ENCODE peak calls at places on chromosome 9, in seven cellular contexts. X is ovary; R is SJSA1; G is CD4-positive, CD25-positive, alpha-beta regulatory T cell; I is IMR-90; S is CD4-positive, alpha-beta memory T cell; A is aorta. K is an unnamed sample. For H3K4me1 and H3K27me3, the result is how much of the 10 kb centered on the place peaks cover.

GRCh38 chr9:124334568-124335319 is 77.0 kb downstream of the NEK6 start:
- DNase-seq in X (no peak), R (no peak), G (no peak), I (no peak), S (no peak), A (no peak), K (no peak)

GRCh38 chr9:4740623-4741364 is at the start of gene AK3:
- DNase-seq in X (peak), R (peak), G (peak), I (peak), S (peak), A (peak), K (peak)

GRCh38 chr9:33472171-33472920 is 1.4 kb downstream of the NOL6 start:
- DNase-seq in X (no peak), R (no peak), G (no peak), I (no peak), S (no peak), A (peak), K (no peak)

GRCh38 chr9:19408316-19408692 is 505 bp upstream of the ACER2 start:
- DNase-seq in X (no peak), R (no peak), G (no peak), I (no peak), S (no peak), A (peak), K (peak)

GRCh38 chr9:105191508-105192118 is 52.8 kb upstream of the SLC44A1 start:
- DNase-seq in X (no peak), R (no peak), G (no peak), I (no peak), S (no peak), A (no peak), K (no peak)

GRCh38 chr9:93644397-93645088 is 68.2 kb downstream of the PHF2 start:
- DNase-seq in X (peak), R (no peak), G (no peak), I (no peak), S (no peak), A (peak), K (no peak)

GRCh38 chr9:70079364-70080103 is 35.9 kb downstream of the MAMDC2 start:
- DNase-seq in X (no peak), R (peak), G (no peak), I (peak), S (no peak), A (no peak), K (no peak)

GRCh38 chr9:94611638-94612068 is 18.0 kb upstream of the FBP2 start:
- DNase-seq in X (no peak), R (no peak), G (no peak), I (no peak), S (peak), A (no peak), K (no peak)

GRCh38 chr9:82488702-82489578 is 500.4 kb downstream of the SPATA31D1 start:
- DNase-seq in X (no peak), R (peak), G (no peak), I (peak), S (no peak), A (no peak), K (no peak)

GRCh38 chr9:89466451-89467277 is 31.2 kb downstream of the SEMA4D start:
- DNase-seq in X (no peak), R (no peak), G (no peak), I (no peak), S (no peak), A (no peak), K (no peak)

GRCh38 chr9:91946825-91947224 is 3.2 kb downstream of the ROR2 start:
- DNase-seq in X (no peak), R (no peak), G (no peak), I (peak), S (no peak), A (no peak), K (no peak)

GRCh38 chr9:105842023-105842644 is 147.8 kb downstream of the TMEM38B start:
- DNase-seq in X (no peak), R (peak), G (no peak), I (peak), S (peak), A (no peak), K (no peak)

GRCh38 chr9:73810585-73811215 is 659.0 kb downstream of the ANXA1 start:
- DNase-seq in X (no peak), R (no peak), G (no peak), I (no peak), S (no peak), A (no peak), K (no peak)

GRCh38 chr9:4987996-4988421 is 2.9 kb downstream of the JAK2 start:
- DNase-seq in X (peak), R (peak), G (peak), I (peak), S (peak), A (no peak), K (peak)

GRCh38 chr9:131270171-131271015 is 5.9 kb downstream of the FAM78A start:
- DNase-seq in X (no peak), R (no peak), G (peak), I (no peak), S (peak), A (peak), K (peak)

GRCh38 chr9:95133351-95133724 is 184.2 kb downstream of the FANCC start:
- DNase-seq in X (no peak), R (no peak), G (no peak), I (peak), S (no peak), A (no peak), K (no peak)

GRCh38 chr9:92763721-92764380 is 782 bp downstream of the BICD2 start:
- DNase-seq in X (peak), R (peak), G (peak), I (no peak), S (peak), A (peak), K (no peak)

GRCh38 chr9:75229605-75230332 is 141.5 kb downstream of the OSTF1 start:
- DNase-seq in X (no peak), R (no peak), G (no peak), I (no peak), S (no peak), A (peak), K (no peak)

GRCh38 chr9:106632621-106633020 is 230.3 kb upstream of the ZNF462 start:
- DNase-seq in X (no peak), R (no peak), G (no peak), I (no peak), S (no peak), A (no peak), K (no peak)

GRCh38 chr9:77598510-77598909 is 49.6 kb downstream of the GNA14 start:
- DNase-seq in X (peak), R (no peak), G (no peak), I (peak), S (no peak), A (no peak), K (no peak)

GRCh38 chr9:14573319-14573718 is 119.9 kb downstream of the ZDHHC21 start:
- DNase-seq in X (no peak), R (no peak), G (no peak), I (no peak), S (no peak), A (no peak), K (no peak)

GRCh38 chr9:6715755-6716643 is 41.8 kb upstream of the KDM4C start:
- DNase-seq in X (peak), R (no peak), G (peak), I (no peak), S (peak), A (peak), K (peak)

GRCh38 chr9:81028504-81028903 is 660.8 kb downstream of the TLE1 start:
- DNase-seq in X (no peak), R (peak), G (no peak), I (peak), S (no peak), A (no peak), K (no peak)

GRCh38 chr9:103625161-103625804 is 468.8 kb upstream of the SMC2 start:
- DNase-seq in X (no peak), R (no peak), G (no peak), I (no peak), S (no peak), A (no peak), K (no peak)

GRCh38 chr9:6428940-6429889 is 16.2 kb downstream of the UHRF2 start:
- DNase-seq in X (no peak), R (no peak), G (peak), I (no peak), S (peak), A (no peak), K (peak)

GRCh38 chr9:108727580-108728056 is 128.2 kb downstream of the ACTL7B start:
- DNase-seq in X (no peak), R (no peak), G (no peak), I (no peak), S (no peak), A (peak), K (no peak)

GRCh38 chr9:89743576-89744254 is 138.9 kb downstream of the GADD45G start:
- DNase-seq in X (no peak), R (no peak), G (peak), I (no peak), S (peak), A (no peak), K (peak)

GRCh38 chr9:18610956-18611355 is 137.0 kb downstream of the ADAMTSL1 start:
- DNase-seq in X (no peak), R (no peak), G (no peak), I (peak), S (no peak), A (no peak), K (no peak)

GRCh38 chr9:109976328-109976702 is 196.3 kb downstream of the PALM2AKAP2 start:
- DNase-seq in X (no peak), R (no peak), G (no peak), I (no peak), S (no peak), A (no peak), K (no peak)

GRCh38 chr9:130701059-130702022 is 7.8 kb downstream of the EXOSC2 start:
- DNase-seq in X (peak), R (peak), G (peak), I (peak), S (peak), A (peak), K (peak)

GRCh38 chr9:89522261-89522978 is 24.5 kb upstream of the SEMA4D start:
- DNase-seq in X (no peak), R (no peak), G (peak), I (no peak), S (peak), A (no peak), K (peak)

GRCh38 chr9:112404367-112404979 is 24.6 kb downstream of the HSDL2 start:
- DNase-seq in X (peak), R (no peak), G (no peak), I (peak), S (no peak), A (no peak), K (no peak)

GRCh38 chr9:74726581-74726980 is 161.1 kb downstream of the TRPM6 start:
- DNase-seq in X (no peak), R (no peak), G (no peak), I (no peak), S (no peak), A (no peak), K (no peak)

GRCh38 chr9:93254806-93255519 is 71.0 kb downstream of the WNK2 start:
- DNase-seq in X (no peak), R (no peak), G (no peak), I (no peak), S (no peak), A (peak), K (peak)

GRCh38 chr9:17191095-17191494 is 56.3 kb downstream of the CNTLN start:
- DNase-seq in X (no peak), R (peak), G (no peak), I (peak), S (no peak), A (no peak), K (no peak)

GRCh38 chr9:91560301-91560700 is 136.7 kb upstream of the NFIL3 start:
- DNase-seq in X (no peak), R (peak), G (no peak), I (peak), S (no peak), A (no peak), K (no peak)

GRCh38 chr9:125648294-125648693 is 58.7 kb downstream of the MAPKAP1 start:
- DNase-seq in X (no peak), R (no peak), G (no peak), I (no peak), S (no peak), A (no peak), K (no peak)
- H3K4me1 ChIP-seq in X (under half), R (under half), G (under half), I (under half), S (under half), A (under half), K (under half)

GRCh38 chr9:121567142-121568100 is 67.8 kb upstream of the GGTA1 start:
- DNase-seq in X (no peak), R (no peak), G (no peak), I (peak), S (no peak), A (peak), K (no peak)
- H3K27me3 ChIP-seq in X (under half), R (under half), G (under half), I (under half), S (under half), A (under half), K (under half)

GRCh38 chr9:34633166-34633565 is 4.3 kb upstream of the ARID3C start:
- DNase-seq in X (no peak), R (no peak), G (no peak), I (no peak), S (no peak), A (no peak), K (no peak)

GRCh38 chr9:34627716-34628655 is 880 bp downstream of the ARID3C start:
- DNase-seq in X (no peak), R (no peak), G (no peak), I (no peak), S (no peak), A (no peak), K (no peak)

GRCh38 chr9:34628656-34629491 is at the start of gene ARID3C:
- DNase-seq in X (no peak), R (no peak), G (no peak), I (no peak), S (peak), A (no peak), K (no peak)

GRCh38 chr9:34630402-34631154 is 1.7 kb upstream of the ARID3C start:
- DNase-seq in X (no peak), R (no peak), G (no peak), I (no peak), S (no peak), A (no peak), K (no peak)

GRCh38 chr9:34629492-34629809 is 585 bp upstream of the ARID3C start:
- DNase-seq in X (no peak), R (no peak), G (no peak), I (no peak), S (no peak), A (no peak), K (no peak)
- H3K4me3 ChIP-seq in X (no peak), R (no peak), G (no peak), I (no peak), S (peak), A (no peak), K (peak)

DNA sequence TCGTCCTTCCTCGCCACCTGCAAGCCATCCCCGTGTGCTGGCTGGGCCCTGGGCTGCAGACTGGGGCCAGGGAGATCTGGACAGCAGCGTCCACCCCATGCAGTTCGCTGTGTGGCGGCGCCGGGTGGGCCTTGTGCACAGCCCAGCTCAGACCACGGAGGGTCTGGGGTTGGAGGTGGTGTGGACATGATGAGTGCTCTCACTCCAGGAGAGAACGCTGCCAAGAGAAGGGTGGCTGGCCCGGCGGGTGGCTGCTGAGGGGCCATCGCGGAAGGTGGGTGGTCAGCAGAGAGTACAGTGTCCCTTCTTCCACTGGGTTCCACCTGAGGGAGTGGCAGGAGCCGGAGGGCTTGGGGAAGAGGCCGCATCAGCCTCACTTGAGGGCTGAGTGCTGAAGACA is 44.4 kb downstream of the RXRA start:
- DNase-seq in X (no peak), R (no peak), G (no peak), I (no peak), S (no peak), A (no peak), K (no peak)
- H3K4me1 ChIP-seq in X (half or more), R (half or more), G (under half), I (under half), S (under half), A (under half), K (under half)

GRCh38 chr9:127755558-127756060 is 20.5 kb upstream of the TOR2A start:
- DNase-seq in X (no peak), R (no peak), G (no peak), I (no peak), S (no peak), A (no peak), K (no peak)

GRCh38 chr9:127754761-127755557 is 19.9 kb upstream of the TOR2A start:
- DNase-seq in X (no peak), R (no peak), G (no peak), I (no peak), S (no peak), A (no peak), K (no peak)

GRCh38 chr9:127753148-127753547 is 18.1 kb upstream of the TOR2A start:
- DNase-seq in X (no peak), R (no peak), G (no peak), I (no peak), S (no peak), A (no peak), K (no peak)

GRCh38 chr9:127753556-127753955 is 18.5 kb upstream of the TOR2A start:
- DNase-seq in X (no peak), R (no peak), G (no peak), I (no peak), S (no peak), A (no peak), K (no peak)

DNA sequence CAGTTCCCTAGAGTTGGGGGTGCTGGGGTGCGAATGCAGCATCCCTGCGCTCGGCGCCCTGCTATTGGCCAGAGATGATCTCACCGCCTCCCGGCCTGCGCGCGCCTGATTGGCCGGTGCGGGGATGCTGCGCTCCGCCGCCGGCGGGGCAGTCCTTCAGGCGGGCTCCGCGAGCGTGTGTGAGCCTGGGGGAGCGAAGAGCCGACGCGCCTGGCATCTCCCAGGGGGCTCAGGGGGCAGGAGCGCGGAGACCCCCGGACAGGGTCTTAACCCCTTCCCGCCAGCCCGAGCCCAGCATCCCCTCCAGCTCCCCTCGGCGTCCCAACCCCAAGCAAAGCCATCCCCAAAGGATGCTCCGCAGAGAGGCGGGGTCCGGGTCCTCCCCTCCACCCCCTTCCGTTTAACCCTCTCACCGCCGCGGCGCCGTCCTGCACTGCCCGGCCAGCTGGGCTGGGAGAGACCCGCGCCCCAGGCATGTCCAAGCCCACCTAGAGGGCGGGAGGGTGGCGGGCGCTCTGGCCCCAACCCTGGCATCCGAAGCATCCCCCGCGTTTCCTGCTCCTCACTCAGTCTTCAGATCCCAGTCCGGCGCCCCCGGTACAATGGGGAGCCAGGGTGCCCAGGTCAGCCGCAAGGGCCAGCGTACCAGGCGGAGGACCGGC is 19.1 kb upstream of the TOR2A start:
- DNase-seq in X (no peak), R (no peak), G (no peak), I (no peak), S (no peak), A (no peak), K (no peak)
- H3K27me3 ChIP-seq in X (under half), R (under half), G (under half), I (half or more), S (under half), A (under half), K (under half)

DNA sequence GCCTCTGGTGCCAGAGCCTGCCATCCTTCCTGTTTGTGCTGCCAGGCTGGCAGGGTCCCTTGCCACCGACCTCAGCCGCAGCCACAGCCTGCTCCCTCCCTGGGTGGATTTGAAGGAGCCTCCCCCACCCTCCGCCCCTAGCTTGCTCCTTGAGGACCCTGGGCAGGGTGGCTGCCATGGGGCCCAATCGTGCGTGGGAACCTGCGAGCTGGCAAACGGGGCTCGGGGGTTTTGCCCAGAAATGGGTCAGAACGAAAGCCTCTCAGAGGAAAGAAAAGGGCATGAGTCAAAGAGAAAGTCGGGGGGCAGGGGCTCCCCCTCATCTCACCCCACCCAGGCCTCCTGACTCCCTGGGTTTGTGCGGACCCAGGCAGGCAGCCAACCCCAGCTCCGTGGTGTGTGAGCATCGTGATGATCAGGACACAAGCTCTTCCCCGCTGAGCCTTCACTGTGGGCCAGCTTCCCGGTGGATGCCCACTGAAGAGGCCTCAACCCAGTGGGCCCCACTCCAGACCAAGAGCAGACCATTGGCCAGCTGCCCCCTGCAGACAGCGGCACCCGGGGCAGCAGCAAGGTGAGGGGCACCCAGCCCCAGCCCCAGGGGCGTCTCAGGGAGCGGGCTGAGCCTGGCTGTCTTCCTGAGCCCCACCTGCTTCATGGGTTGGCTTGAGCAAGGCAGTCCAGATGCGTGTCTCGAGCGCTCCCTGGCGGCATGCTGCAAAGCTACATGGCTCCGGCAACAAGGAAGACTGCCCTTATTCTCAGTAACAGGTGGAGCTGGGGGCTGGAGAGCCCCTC is 3.0 kb upstream of the FUT7 start:
- DNase-seq in X (peak), R (peak), G (peak), I (peak), S (peak), A (peak), K (peak)
- H3K4me3 ChIP-seq in X (no peak), R (no peak), G (peak), I (no peak), S (peak), A (no peak), K (peak)

GRCh38 chr9:133369923-133370322 is 5.9 kb downstream of the SURF4 start:
- DNase-seq in X (no peak), R (no peak), G (no peak), I (no peak), S (no peak), A (no peak), K (no peak)

GRCh38 chr9:133374612-133375115 is 1.2 kb downstream of the SURF4 start:
- DNase-seq in X (no peak), R (peak), G (peak), I (peak), S (peak), A (no peak), K (peak)

GRCh38 chr9:133370680-133371079 is 5.2 kb downstream of the SURF4 start:
- DNase-seq in X (no peak), R (no peak), G (peak), I (no peak), S (peak), A (no peak), K (peak)

GRCh38 chr9:133371261-133371711 is 4.6 kb downstream of the SURF4 start:
- DNase-seq in X (no peak), R (no peak), G (peak), I (no peak), S (peak), A (no peak), K (peak)

DNA sequence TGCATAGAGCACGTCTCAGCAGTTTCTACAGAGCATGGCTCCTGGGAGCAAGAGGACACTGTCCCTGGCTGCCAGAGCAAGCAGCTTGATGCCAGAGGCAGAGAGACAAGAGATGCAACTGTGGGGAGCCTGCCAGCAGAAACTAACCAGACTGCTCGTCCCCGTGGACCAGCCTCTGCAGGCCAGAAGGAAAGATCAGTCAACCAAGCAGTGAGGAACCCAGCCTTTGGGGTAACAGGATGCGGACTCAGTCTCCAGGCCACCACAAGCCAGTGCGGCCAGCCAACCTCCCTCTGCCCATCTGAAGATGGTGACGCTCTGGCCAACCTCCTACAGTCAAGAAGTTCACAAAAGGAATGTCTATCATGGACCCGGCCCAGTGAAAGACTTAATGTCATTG is 3.7 kb downstream of the SURF4 start:
- DNase-seq in X (no peak), R (no peak), G (no peak), I (no peak), S (no peak), A (no peak), K (no peak)
- H3K4me1 ChIP-seq in X (under half), R (under half), G (half or more), I (under half), S (half or more), A (under half), K (half or more)